ENCODE peak calls at places on chromosomes 11 and 22, in five cellular contexts. One of them, this sample, is unnamed.

GRCh38 chr11:65736810-65737209 is 16.2 kb upstream of the RNASEH2C start:
- DNase-seq in erythroblast: no peak
- DNase-seq in astrocyte of the spinal cord: no peak
- DNase-seq in choroid plexus epithelial cell: no peak
- DNase-seq in AG08395: no peak
- DNase-seq in this sample: no peak

GRCh38 chr22:24758164-24758799 is 16.2 kb downstream of the PIWIL3 start:
- DNase-seq in erythroblast: peak; percentile 87
- DNase-seq in AG08395: peak; percentile 64
- DNase-seq in astrocyte of the spinal cord: peak; percentile 64
- DNase-seq in choroid plexus epithelial cell: peak; percentile 75
- DNase-seq in this sample: peak; percentile 9

GRCh38 chr11:132099692-132100091 is 729.3 kb downstream of the NTM start:
- DNase-seq in astrocyte of the spinal cord: no peak
- DNase-seq in choroid plexus epithelial cell: no peak
- DNase-seq in erythroblast: peak; percentile 8
- DNase-seq in AG08395: no peak
- DNase-seq in this sample: no peak

GRCh38 chr11:78351979-78352731 is 65.5 kb downstream of the GAB2 start:
- DNase-seq in AG08395: no peak
- DNase-seq in erythroblast: peak; percentile 26
- DNase-seq in astrocyte of the spinal cord: peak; percentile 37
- DNase-seq in choroid plexus epithelial cell: peak; percentile 63
- DNase-seq in this sample: no peak

GRCh38 chr11:123330471-123330870 is 99.6 kb upstream of the GRAMD1B start:
- DNase-seq in AG08395: no peak
- DNase-seq in erythroblast: no peak
- DNase-seq in choroid plexus epithelial cell: no peak
- DNase-seq in astrocyte of the spinal cord: no peak
- DNase-seq in this sample: no peak

GRCh38 chr11:86041975-86042378 is 26.9 kb downstream of the PICALM start:
- DNase-seq in AG08395: peak; percentile 77
- DNase-seq in erythroblast: peak; percentile 90
- DNase-seq in astrocyte of the spinal cord: peak; percentile 92
- DNase-seq in choroid plexus epithelial cell: peak; percentile 96
- DNase-seq in this sample: peak; percentile 10

GRCh38 chr11:15613231-15613630 is 498.5 kb downstream of the INSC start:
- DNase-seq in AG08395: no peak
- DNase-seq in astrocyte of the spinal cord: no peak
- DNase-seq in erythroblast: no peak
- DNase-seq in choroid plexus epithelial cell: no peak
- DNase-seq in this sample: no peak

GRCh38 chr11:94025695-94026394 is 4.7 kb downstream of the HEPHL1 start:
- DNase-seq in astrocyte of the spinal cord: peak; percentile 30
- DNase-seq in AG08395: no peak
- DNase-seq in erythroblast: no peak
- DNase-seq in choroid plexus epithelial cell: peak; percentile 71
- DNase-seq in this sample: no peak

GRCh38 chr22:30288414-30289125 is 735 bp downstream of the CASTOR1 start:
- DNase-seq in AG08395: no peak
- DNase-seq in erythroblast: peak; percentile 53
- DNase-seq in choroid plexus epithelial cell: no peak
- DNase-seq in astrocyte of the spinal cord: no peak
- DNase-seq in this sample: no peak

GRCh38 chr11:97158256-97158655 is 768.4 kb downstream of the JRKL start:
- DNase-seq in astrocyte of the spinal cord: no peak
- DNase-seq in erythroblast: no peak
- DNase-seq in choroid plexus epithelial cell: no peak
- DNase-seq in AG08395: no peak
- DNase-seq in this sample: no peak

GRCh38 chr11:123321641-123322040 is 108.4 kb upstream of the GRAMD1B start:
- DNase-seq in astrocyte of the spinal cord: no peak
- DNase-seq in AG08395: peak; percentile 34
- DNase-seq in erythroblast: no peak
- DNase-seq in choroid plexus epithelial cell: no peak
- DNase-seq in this sample: no peak

GRCh38 chr11:69446108-69446507 is 35.4 kb upstream of the LINC01488 start:
- DNase-seq in erythroblast: no peak
- DNase-seq in astrocyte of the spinal cord: no peak
- DNase-seq in choroid plexus epithelial cell: no peak
- DNase-seq in AG08395: no peak
- DNase-seq in this sample: no peak

GRCh38 chr11:58927393-58928081 is 11.8 kb upstream of the GLYATL1 start:
- DNase-seq in astrocyte of the spinal cord: peak; percentile 78
- DNase-seq in AG08395: no peak
- DNase-seq in erythroblast: no peak
- DNase-seq in choroid plexus epithelial cell: peak; percentile 43
- DNase-seq in this sample: no peak

GRCh38 chr11:85170184-85170583 is 457.0 kb downstream of the DLG2 start:
- DNase-seq in AG08395: no peak
- DNase-seq in choroid plexus epithelial cell: peak; percentile 63
- DNase-seq in erythroblast: no peak
- DNase-seq in astrocyte of the spinal cord: peak; percentile 75
- DNase-seq in this sample: no peak

GRCh38 chr11:114133548-114134329 is 74.2 kb downstream of the ZBTB16 start:
- DNase-seq in erythroblast: no peak
- DNase-seq in choroid plexus epithelial cell: no peak
- DNase-seq in astrocyte of the spinal cord: peak; percentile 70
- DNase-seq in AG08395: no peak
- DNase-seq in this sample: no peak

GRCh38 chr11:2814751-2815150 is 70.8 kb downstream of the CDKN1C start:
- DNase-seq in choroid plexus epithelial cell: no peak
- DNase-seq in astrocyte of the spinal cord: no peak
- DNase-seq in AG08395: no peak
- DNase-seq in erythroblast: no peak
- DNase-seq in this sample: no peak

GRCh38 chr22:40322818-40323447 is 23.4 kb upstream of the ADSL start:
- DNase-seq in choroid plexus epithelial cell: no peak
- DNase-seq in astrocyte of the spinal cord: no peak
- DNase-seq in erythroblast: no peak
- DNase-seq in AG08395: no peak
- DNase-seq in this sample: no peak

GRCh38 chr11:67548555-67549110 is 25.4 kb upstream of the CABP2 start:
- DNase-seq in erythroblast: no peak
- DNase-seq in AG08395: no peak
- DNase-seq in choroid plexus epithelial cell: no peak
- DNase-seq in astrocyte of the spinal cord: no peak
- DNase-seq in this sample: no peak

GRCh38 chr11:14270690-14271542 is 88.1 kb downstream of the RRAS2 start:
- DNase-seq in erythroblast: no peak
- DNase-seq in AG08395: no peak
- DNase-seq in astrocyte of the spinal cord: no peak
- DNase-seq in choroid plexus epithelial cell: no peak
- DNase-seq in this sample: no peak

GRCh38 chr11:126098204-126098769 is 35.6 kb upstream of the CDON start:
- DNase-seq in erythroblast: no peak
- DNase-seq in astrocyte of the spinal cord: no peak
- DNase-seq in choroid plexus epithelial cell: no peak
- DNase-seq in AG08395: no peak
- DNase-seq in this sample: no peak

GRCh38 chr11:129018991-129019390 is 76.3 kb upstream of the TP53AIP1 start:
- DNase-seq in AG08395: no peak
- DNase-seq in choroid plexus epithelial cell: no peak
- DNase-seq in erythroblast: no peak
- DNase-seq in astrocyte of the spinal cord: no peak
- DNase-seq in this sample: no peak

GRCh38 chr11:113415343-113415742 is 27.8 kb downstream of the ANKK1 start:
- DNase-seq in erythroblast: no peak
- DNase-seq in AG08395: no peak
- DNase-seq in astrocyte of the spinal cord: no peak
- DNase-seq in choroid plexus epithelial cell: no peak
- DNase-seq in this sample: no peak

GRCh38 chr11:75757651-75758050 is 10.9 kb upstream of the DGAT2 start:
- DNase-seq in astrocyte of the spinal cord: no peak
- DNase-seq in AG08395: no peak
- DNase-seq in erythroblast: no peak
- DNase-seq in choroid plexus epithelial cell: no peak
- DNase-seq in this sample: no peak

GRCh38 chr22:39943366-39943765 is 16.8 kb upstream of the TMA7B start:
- DNase-seq in choroid plexus epithelial cell: no peak
- DNase-seq in AG08395: no peak
- DNase-seq in erythroblast: no peak
- DNase-seq in astrocyte of the spinal cord: no peak
- DNase-seq in this sample: peak; percentile 52

GRCh38 chr11:120052196-120052775 is 85.6 kb downstream of the TRIM29 start:
- DNase-seq in astrocyte of the spinal cord: no peak
- DNase-seq in AG08395: no peak
- DNase-seq in choroid plexus epithelial cell: no peak
- DNase-seq in erythroblast: no peak
- DNase-seq in this sample: no peak

GRCh38 chr11:62545437-62546243 is 966 bp downstream of the AHNAK start:
- DNase-seq in erythroblast: peak; percentile 61
- DNase-seq in choroid plexus epithelial cell: peak; percentile 93
- DNase-seq in AG08395: peak; percentile 91
- DNase-seq in astrocyte of the spinal cord: peak; percentile 97
- DNase-seq in this sample: no peak

This sample was measured in NCI-H510A.